ENCODE peak calls at places on chromosomes 12 and 14, in five cellular contexts. E is fibroblast of lung, Y is K562, C is IMR-90, L is GM23248. I is an unnamed sample.

GRCh38 chr14:69363055-69363454 is 35.0 kb downstream of the ERH start:
- DNase-seq in Y (no peak), L (peak), E (peak), C (peak), I (no peak)

GRCh38 chr14:87874676-87875075 is 118.3 kb downstream of the GALC start:
- DNase-seq in Y (no peak), C (no peak), L (peak), E (no peak), I (no peak)

GRCh38 chr12:71392521-71393145 is 47.0 kb upstream of the LGR5 start:
- DNase-seq in E (peak), Y (peak), L (peak), C (peak), I (peak)

GRCh38 chr12:68375701-68376469 is 43.7 kb upstream of the MDM1 start:
- DNase-seq in C (peak), E (no peak), Y (no peak), L (peak), I (no peak)

GRCh38 chr12:48296586-48297396 is 53.9 kb downstream of the ZNF641 start:
- DNase-seq in C (peak), E (peak), Y (peak), L (peak), I (peak)

GRCh38 chr12:123764109-123764508 is 2.0 kb downstream of the DNAH10 start:
- DNase-seq in Y (no peak), E (no peak), L (no peak), C (no peak), I (no peak)

GRCh38 chr12:41277019-41277770 is 89.1 kb downstream of the PDZRN4 start:
- DNase-seq in L (peak), E (peak), C (peak), Y (peak), I (peak)

GRCh38 chr12:3920378-3921141 is 47.4 kb upstream of the PARP11 start:
- DNase-seq in Y (no peak), E (peak), C (no peak), L (no peak), I (no peak)

GRCh38 chr14:89673499-89674225 is 256.6 kb upstream of the FOXN3 start:
- DNase-seq in L (peak), Y (no peak), E (peak), C (peak), I (no peak)

GRCh38 chr14:20676072-20676471 is 8.3 kb upstream of the RNASE4 start:
- DNase-seq in Y (no peak), E (no peak), C (no peak), L (no peak), I (no peak)
- H3K4me3 ChIP-seq in Y (no peak), E (no peak), C (no peak), L (no peak), I (no peak)

GRCh38 chr12:9367828-9368227 is 159.6 kb upstream of the PZP start:
- DNase-seq in E (peak), Y (no peak), L (no peak), C (no peak), I (no peak)
- H3K4me2 ChIP-seq in E (no peak), Y (no peak), L (no peak), C (no peak), I (no peak)

GRCh38 chr12:116712458-116713303 is 25.2 kb downstream of the SPRING1 start:
- DNase-seq in Y (no peak), C (no peak), L (no peak), E (no peak), I (no peak)
- H3K4me3 ChIP-seq in Y (no peak), C (no peak), L (no peak), E (no peak), I (no peak)

GRCh38 chr12:39417916-39418315 is 25.0 kb downstream of the KIF21A start:
- DNase-seq in C (no peak), Y (no peak), E (no peak), L (no peak), I (no peak)
- H3K4me2 ChIP-seq in C (no peak), Y (no peak), E (no peak), L (no peak), I (no peak)

GRCh38 chr12:96383371-96383770 is 16.9 kb downstream of the CDK17 start:
- DNase-seq in E (no peak), Y (no peak), L (no peak), C (no peak), I (no peak)

GRCh38 chr12:96386794-96387193 is 13.4 kb downstream of the CDK17 start:
- DNase-seq in C (no peak), Y (no peak), L (no peak), E (no peak), I (no peak)

GRCh38 chr12:96378319-96378718 is 21.9 kb downstream of the CDK17 start:
- DNase-seq in E (no peak), C (no peak), Y (no peak), L (no peak), I (no peak)

GRCh38 chr12:96387981-96388380 is 12.3 kb downstream of the CDK17 start:
- DNase-seq in Y (no peak), E (no peak), L (no peak), C (no peak), I (no peak)

GRCh38 chr12:96383991-96384390 is 16.2 kb downstream of the CDK17 start:
- DNase-seq in E (no peak), Y (no peak), L (peak), C (no peak), I (no peak)
- H3K4me3 ChIP-seq in E (no peak), Y (no peak), L (peak), C (no peak), I (no peak)

DNA sequence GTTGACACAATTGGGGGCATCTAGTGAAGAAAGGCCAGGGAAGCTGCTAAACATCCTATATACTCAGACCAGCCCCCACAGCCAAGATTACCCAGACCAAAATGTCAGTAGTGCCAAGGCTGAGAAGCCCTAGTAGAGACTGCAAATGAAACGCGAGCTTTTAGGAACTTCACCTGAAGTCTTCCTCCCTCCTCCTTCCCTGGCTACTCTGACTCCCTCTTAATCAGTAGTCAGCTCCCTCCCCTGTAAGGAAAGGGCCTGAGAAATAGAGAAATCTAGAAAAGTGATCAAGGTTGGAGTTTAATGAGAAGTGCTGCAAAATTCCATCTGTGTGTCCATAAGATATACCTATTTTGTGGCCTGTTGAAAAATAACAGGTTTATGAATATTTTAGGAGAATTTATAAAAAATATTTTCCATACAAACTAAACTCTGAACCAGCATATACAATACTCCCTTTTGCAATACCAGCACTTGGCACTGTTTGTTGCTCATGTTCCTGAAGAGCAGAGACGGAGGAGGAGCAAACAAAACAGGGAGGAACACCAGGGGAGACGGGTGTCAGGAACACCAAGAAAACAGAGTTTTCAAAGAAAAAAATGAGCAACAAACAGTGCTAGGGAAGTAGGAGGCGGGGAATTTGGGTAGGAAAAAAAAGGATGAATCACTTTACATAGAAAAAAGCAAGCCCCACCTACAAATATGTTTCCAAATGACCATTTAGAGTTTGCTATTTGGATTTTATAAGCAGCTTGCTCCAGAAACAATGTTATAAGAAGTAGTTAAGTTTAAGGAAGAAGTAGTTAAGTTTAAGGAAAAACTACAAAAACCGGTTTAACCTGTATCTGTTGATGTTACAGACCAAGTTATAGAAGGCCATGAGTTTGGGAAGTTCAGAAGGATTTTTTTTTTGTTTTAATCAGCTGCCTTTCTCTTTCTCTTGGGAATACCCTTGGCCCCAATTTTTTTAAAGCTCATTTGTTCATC is 282.1 kb upstream of the GRIP1 start:
- DNase-seq in C (no peak), L (peak), Y (no peak), E (no peak), I (no peak)
- H3K4me2 ChIP-seq in C (no peak), L (no peak), Y (no peak), E (no peak), I (no peak)

GRCh38 chr14:24139272-24139934 is 2.0 kb downstream of the EMC9 start:
- DNase-seq in C (no peak), L (no peak), E (no peak), Y (no peak), I (no peak)

GRCh38 chr14:24135834-24136683 is at the start of gene PSME1:
- DNase-seq in Y (peak), E (peak), C (peak), L (peak), I (peak)

GRCh38 chr14:24138396-24139271 is 2.6 kb downstream of the PSME1 start:
- DNase-seq in C (no peak), E (no peak), Y (no peak), L (no peak), I (no peak)

GRCh38 chr14:24136684-24137528 is 912 bp downstream of the PSME1 start:
- DNase-seq in C (no peak), E (no peak), L (no peak), Y (no peak), I (no peak)

GRCh38 chr14:24137529-24138395 is 1.8 kb downstream of the PSME1 start:
- DNase-seq in E (no peak), L (no peak), Y (no peak), C (no peak), I (no peak)
- H3K4me3 ChIP-seq in E (peak), L (no peak), Y (no peak), C (no peak), I (no peak)

GRCh38 chr12:12759234-12759915 is 26.1 kb upstream of the APOLD1 start:
- DNase-seq in L (no peak), E (no peak), Y (no peak), C (no peak), I (no peak)
- H3K4me2 ChIP-seq in L (no peak), E (no peak), Y (no peak), C (no peak), I (no peak)

GRCh38 chr12:6463211-6463610 is 7.3 kb downstream of the VAMP1 start:
- DNase-seq in E (no peak), L (no peak), C (no peak), Y (no peak), I (no peak)

GRCh38 chr12:6466184-6466573 is 4.3 kb downstream of the VAMP1 start:
- DNase-seq in E (no peak), C (no peak), Y (no peak), L (no peak), I (no peak)

GRCh38 chr12:6463858-6464257 is 6.6 kb downstream of the VAMP1 start:
- DNase-seq in C (no peak), L (no peak), Y (no peak), E (no peak), I (no peak)

GRCh38 chr12:6464531-6464930 is 5.9 kb downstream of the VAMP1 start:
- DNase-seq in L (no peak), Y (no peak), E (no peak), C (no peak), I (no peak)

GRCh38 chr12:6465467-6466183 is 4.9 kb downstream of the VAMP1 start:
- DNase-seq in Y (peak), L (peak), C (peak), E (peak), I (peak)
- H3K4me3 ChIP-seq in Y (no peak), L (no peak), C (no peak), E (no peak), I (no peak)

DNA sequence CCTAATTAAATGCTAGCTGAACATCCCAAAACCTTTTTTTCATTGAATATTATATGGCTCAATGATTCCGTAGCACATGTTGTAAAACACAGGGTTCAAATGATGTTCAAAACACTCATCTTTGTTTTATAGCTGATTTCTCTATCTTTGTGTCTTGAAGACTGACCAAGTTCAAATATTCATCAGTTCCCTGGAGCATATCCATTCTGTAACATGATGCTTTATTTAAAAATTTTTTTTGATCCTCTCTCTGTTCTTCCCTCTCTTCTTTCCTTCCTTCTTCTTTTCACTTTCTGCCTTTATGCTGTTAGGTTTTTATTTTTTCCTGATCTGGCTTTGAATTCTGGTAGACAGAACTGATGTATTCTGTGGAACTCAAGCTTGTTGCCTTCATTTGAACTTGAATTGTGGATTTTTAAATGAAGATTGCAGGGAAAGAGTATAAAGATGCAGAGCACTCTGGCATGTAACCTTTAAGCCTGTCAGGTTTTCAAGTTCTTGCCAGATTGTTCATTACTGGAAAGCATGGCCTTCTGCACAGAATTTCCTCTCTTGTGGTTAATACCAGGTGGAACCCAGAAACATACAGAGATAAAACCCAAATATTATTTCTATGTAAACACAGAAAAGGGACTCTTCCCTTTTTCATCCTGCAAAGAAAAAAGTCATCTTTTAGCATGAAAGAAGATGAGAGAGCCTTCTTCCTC is 39.5 kb downstream of the PROX2 start:
- DNase-seq in Y (no peak), E (peak), L (peak), C (peak), I (no peak)
- H3K4me2 ChIP-seq in Y (no peak), E (peak), L (peak), C (peak), I (peak)

I was measured in MM.1S.